ENCODE peak calls at places on chromosomes 13 and 19, in five cellular contexts. Q, J, S, O and P are unnamed samples.

GRCh38 chr19:14979498-14980255 is at the start of gene SLC1A6:
- DNase-seq in S (no peak), Q (peak; percentile 13), J (no peak), O (peak; percentile 72), P (no peak)

GRCh38 chr19:8607386-8607785 is 3.1 kb downstream of the ADAMTS10 start:
- DNase-seq in O (peak; percentile 84), J (no peak), Q (no peak), S (peak; percentile 49), P (peak; percentile 62)

GRCh38 chr19:21321134-21321533 is 8.1 kb downstream of the ZNF708 start:
- DNase-seq in O (no peak), Q (no peak), S (no peak), J (no peak), P (no peak)

GRCh38 chr13:43878897-43879322 is 630 bp downstream of the CCDC122 start:
- DNase-seq in J (peak; percentile 70), Q (no peak), S (peak; percentile 83), O (peak; percentile 96), P (peak; percentile 67)

GRCh38 chr19:3163230-3163886 is 15.2 kb upstream of the S1PR4 start:
- DNase-seq in J (peak; percentile 68), O (no peak), Q (peak; percentile 79), S (peak; percentile 77), P (peak; percentile 47)

GRCh38 chr13:98563071-98563470 is 13.8 kb downstream of the STK24 start:
- DNase-seq in Q (no peak), S (no peak), O (no peak), J (no peak), P (no peak)

GRCh38 chr19:41697198-41697855 is 9.3 kb upstream of the CEACAM7 start:
- DNase-seq in S (no peak), Q (no peak), O (peak; percentile 75), J (peak; percentile 16), P (no peak)

GRCh38 chr19:12194827-12195500 is 32.1 kb downstream of the ZNF136 start:
- DNase-seq in J (peak; percentile 93), Q (peak; percentile 90), S (peak; percentile 73), O (peak; percentile 93), P (peak; percentile 65)

GRCh38 chr19:42436006-42436405 is 6.7 kb downstream of the CXCL17 start:
- DNase-seq in O (no peak), S (peak; percentile 89), Q (no peak), J (no peak), P (no peak)

GRCh38 chr13:113963376-113963775 is 10.5 kb downstream of the C13orf46 start:
- DNase-seq in Q (peak; percentile 3), J (no peak), S (no peak), O (no peak), P (no peak)

GRCh38 chr13:78586706-78587105 is 16.6 kb downstream of the POU4F1 start:
- DNase-seq in O (no peak), J (no peak), S (no peak), Q (peak; percentile 51), P (no peak)

GRCh38 chr13:72757792-72758535 is 23.7 kb downstream of the DIS3 start:
- DNase-seq in S (no peak), O (no peak), Q (no peak), J (no peak), P (no peak)

GRCh38 chr19:1154731-1155351 is 19.2 kb downstream of the SBNO2 start:
- DNase-seq in O (peak; percentile 98), J (peak; percentile 82), S (peak; percentile 95), Q (peak; percentile 78), P (peak; percentile 68)

GRCh38 chr13:46552302-46552680 is 679 bp upstream of the LRCH1 start:
- DNase-seq in S (no peak), O (no peak), Q (no peak), J (peak; percentile 46), P (no peak)

GRCh38 chr13:107994137-107994536 is 221.2 kb downstream of the LIG4 start:
- DNase-seq in O (no peak), J (no peak), Q (no peak), S (no peak), P (no peak)
- TF ChIP-seq CTCF in O (no peak), J (no peak), Q (no peak), S (no peak), P (no peak)

GRCh38 chr19:10335149-10336053 is 2.1 kb upstream of the RAVER1 start:
- DNase-seq in S (no peak), O (no peak), Q (no peak), J (no peak), P (no peak)
- H3K4me3 ChIP-seq in S (peak overlapping the region; percentile 90), O (no peak overlapping the region), Q (peak overlapping the region; percentile 71), J (no peak overlapping the region), P (peak overlapping the region; percentile 92)

GRCh38 chr19:45402469-45403070 is 2.3 kb downstream of the PPP1R13L start:
- DNase-seq in O (no peak), J (peak; percentile 72), Q (peak; percentile 78), S (peak; percentile 60), P (no peak)
- TF ChIP-seq CTCF in O (no peak), J (peak; percentile 41), Q (peak; percentile 82), S (no peak), P (peak; percentile 55)

GRCh38 chr19:52922841-52923781 is at the start of gene ZNF888:
- DNase-seq in S (peak; percentile 90), J (peak; percentile 96), Q (peak; percentile 83), O (peak; percentile 98), P (peak; percentile 80)

GRCh38 chr19:52923782-52924593 is 760 bp upstream of the ZNF888 start:
- DNase-seq in Q (no peak), O (peak; percentile 88), S (peak; percentile 64), J (peak; percentile 76), P (no peak)
- H3K4me3 ChIP-seq in Q (no peak overlapping the region), O (no peak overlapping the region), S (peak overlapping the region; percentile 89), J (peak overlapping the region; percentile 63), P (peak overlapping the region; percentile 83)

GRCh38 chr13:93172109-93172508 is 54.5 kb upstream of the GPC6 start:
- DNase-seq in S (no peak), Q (no peak), J (no peak), O (no peak), P (no peak)
- TF ChIP-seq CTCF in S (peak; percentile 12), Q (peak; percentile 62), J (no peak), O (no peak), P (peak; percentile 32)

GRCh38 chr19:17794412-17794730 is 567 bp upstream of the B3GNT3 start:
- DNase-seq in J (no peak), O (no peak), S (no peak), Q (no peak), P (no peak)
- H3K4me3 ChIP-seq in J (no peak overlapping the region), O (no peak overlapping the region), S (no peak overlapping the region), Q (no peak overlapping the region), P (no peak overlapping the region)

GRCh38 chr19:45128806-45129205 is 32.0 kb downstream of the NKPD1 start:
- DNase-seq in O (no peak), Q (no peak), J (no peak), S (no peak), P (no peak)

GRCh38 chr19:45133661-45134060 is 27.1 kb downstream of the NKPD1 start:
- DNase-seq in Q (no peak), O (no peak), J (no peak), S (no peak), P (no peak)

GRCh38 chr19:45130236-45130635 is 30.5 kb downstream of the NKPD1 start:
- DNase-seq in J (no peak), S (no peak), Q (no peak), O (no peak), P (no peak)

GRCh38 chr19:45128109-45128508 is 32.7 kb downstream of the NKPD1 start:
- DNase-seq in S (no peak), Q (no peak), O (no peak), J (no peak), P (no peak)

DNA sequence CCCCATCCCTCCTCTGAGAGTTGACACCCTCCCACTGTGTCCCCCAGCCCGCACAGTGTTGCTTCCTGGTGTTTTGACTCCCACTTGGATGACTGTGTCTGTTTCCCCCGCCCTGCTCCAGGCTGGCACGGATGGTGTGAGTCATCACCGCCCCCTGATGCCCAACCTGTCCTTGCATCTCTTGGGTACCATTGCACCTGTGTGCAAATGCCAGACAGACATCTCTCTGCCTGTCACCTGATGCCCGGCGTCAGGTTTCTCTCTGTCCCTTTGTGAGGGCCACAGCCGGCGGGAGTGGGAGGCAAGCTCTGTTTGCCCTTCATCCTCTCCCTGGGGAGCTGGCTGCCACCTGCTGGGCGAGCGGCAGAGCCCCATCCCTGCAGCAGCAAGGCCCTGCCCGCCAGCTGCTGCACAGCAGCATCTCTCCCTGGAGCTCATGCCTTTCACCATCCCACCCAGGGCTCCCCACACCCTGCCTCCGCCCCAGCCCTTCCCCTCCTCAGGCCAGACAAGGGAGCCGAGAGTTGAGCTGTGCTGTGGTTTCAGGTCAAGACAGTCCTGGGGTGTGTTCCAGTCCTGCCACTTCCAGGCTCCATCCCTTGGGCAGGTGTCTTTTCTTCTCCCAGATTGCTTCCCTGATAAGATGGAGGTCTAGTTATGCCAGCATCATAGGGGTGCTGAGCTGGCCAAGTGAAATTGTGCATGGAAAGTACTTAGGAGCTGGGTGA is 29.7 kb downstream of the NKPD1 start:
- DNase-seq in Q (peak; percentile 67), J (no peak), S (peak; percentile 42), O (no peak), P (peak; percentile 14)
- TF ChIP-seq CTCF in Q (peak; percentile 48), J (no peak), S (peak; percentile 16), O (no peak), P (peak; percentile 29)

GRCh38 chr13:112506046-112506445 is 81.9 kb downstream of the TUBGCP3 start:
- DNase-seq in S (no peak), J (no peak), O (no peak), Q (no peak), P (no peak)
- H3K4me3 ChIP-seq in S (no peak overlapping the region), J (no peak overlapping the region), O (no peak overlapping the region), Q (no peak overlapping the region), P (no peak overlapping the region)